ENCODE peak calls at places on chromosomes 2 and 18, in six cellular contexts. N is colonic mucosa, M is breast epithelium, U is mesendoderm, L is NT2/D1, B is lower lobe of right lung. E is an unnamed sample.

GRCh38 chr2:102806250-102806837 is 44.5 kb downstream of the TMEM182 start:
- DNase-seq in N (peak; percentile 61), M (peak; percentile 35), U (peak; percentile 82), L (peak; percentile 59), B (no peak), E (no peak)

GRCh38 chr2:101349893-101350662 is 37.2 kb downstream of the CREG2 start:
- DNase-seq in N (no peak), M (no peak), U (no peak), L (no peak), B (no peak), E (no peak)

GRCh38 chr2:44148997-44149396 is 19.7 kb upstream of the PPM1B start:
- DNase-seq in N (no peak), M (no peak), U (no peak), L (no peak), B (no peak), E (no peak)

GRCh38 chr18:76528477-76529432 is 33.7 kb upstream of the ZNF516 start:
- DNase-seq in N (peak; percentile 25), M (no peak), U (peak; percentile 36), L (no peak), B (no peak), E (no peak)

GRCh38 chr2:215436705-215437570 is 1.1 kb upstream of the FN1 start:
- DNase-seq in N (no peak), M (no peak), U (peak; percentile 36), L (peak; percentile 39), B (peak; percentile 60), E (no peak)

GRCh38 chr2:85628658-85629057 is 12.7 kb downstream of the USP39 start:
- DNase-seq in N (no peak), M (no peak), U (no peak), L (no peak), B (no peak), E (no peak)

GRCh38 chr2:19569300-19569791 is 210.9 kb upstream of the OSR1 start:
- DNase-seq in N (no peak), M (no peak), U (peak; percentile 81), L (peak; percentile 11), B (no peak), E (no peak)

GRCh38 chr2:64243081-64244048 is 99.1 kb upstream of the PELI1 start:
- DNase-seq in N (peak; percentile 44), M (no peak), U (no peak), L (no peak), B (no peak), E (no peak)

GRCh38 chr18:54742654-54743053 is 85.6 kb upstream of the RAB27B start:
- DNase-seq in N (peak; percentile 41), M (peak; percentile 38), U (no peak), L (no peak), B (no peak), E (no peak)

GRCh38 chr2:230902180-230902899 is 22.7 kb downstream of the GPR55 start:
- DNase-seq in N (peak; percentile 56), M (no peak), U (peak; percentile 86), L (peak; percentile 80), B (no peak), E (no peak)

GRCh38 chr2:134108124-134108523 is 145.7 kb upstream of the MGAT5 start:
- DNase-seq in N (no peak), M (no peak), U (no peak), L (no peak), B (no peak), E (no peak)

GRCh38 chr2:235611337-235611736 is 117.5 kb downstream of the AGAP1 start:
- DNase-seq in N (no peak), M (no peak), U (no peak), L (no peak), B (no peak), E (no peak)

GRCh38 chr2:59584958-59585357 is 968.5 kb downstream of the BCL11A start:
- DNase-seq in N (no peak), M (no peak), U (peak; percentile 80), L (peak; percentile 50), B (no peak), E (no peak)

GRCh38 chr2:16166327-16166981 is 226.1 kb downstream of the MYCN start:
- DNase-seq in N (no peak), M (no peak), U (no peak), L (peak; percentile 92), B (no peak), E (no peak)

GRCh38 chr2:227248876-227249275 is 76.2 kb upstream of the MFF start:
- DNase-seq in N (no peak), M (no peak), U (no peak), L (no peak), B (no peak), E (no peak)

GRCh38 chr2:170716851-170717598 is 1.9 kb downstream of the SP5 start:
- DNase-seq in N (peak; percentile 41), M (no peak), U (peak; percentile 94), L (no peak), B (peak; percentile 67), E (no peak)

GRCh38 chr2:23757686-23758433 is 169.1 kb downstream of the ATAD2B start:
- DNase-seq in N (peak; percentile 21), M (no peak), U (peak; percentile 43), L (no peak), B (no peak), E (peak; percentile 49)

GRCh38 chr18:78376036-78376435 is 603.6 kb upstream of the SALL3 start:
- DNase-seq in N (no peak), M (no peak), U (peak; percentile 21), L (no peak), B (no peak), E (no peak)

GRCh38 chr2:176852667-176853066 is 359.9 kb upstream of the HNRNPA3 start:
- DNase-seq in N (no peak), M (no peak), U (peak; percentile 32), L (peak; percentile 40), B (no peak), E (no peak)

GRCh38 chr2:26706093-26706492 is 13.6 kb downstream of the KCNK3 start:
- DNase-seq in N (no peak), M (no peak), U (no peak), L (no peak), B (no peak), E (no peak)

GRCh38 chr18:9053814-9054213 is 48.7 kb upstream of the NDUFV2 start:
- DNase-seq in N (no peak), M (no peak), U (no peak), L (no peak), B (no peak), E (no peak)

GRCh38 chr18:9055626-9056025 is 46.9 kb upstream of the NDUFV2 start:
- DNase-seq in N (no peak), M (peak; percentile 49), U (no peak), L (no peak), B (no peak), E (no peak)

GRCh38 chr18:9058426-9058825 is 44.1 kb upstream of the NDUFV2 start:
- DNase-seq in N (no peak), M (no peak), U (no peak), L (no peak), B (no peak), E (no peak)

GRCh38 chr18:9057646-9058045 is 44.9 kb upstream of the NDUFV2 start:
- DNase-seq in N (no peak), M (no peak), U (no peak), L (no peak), B (no peak), E (no peak)

DNA sequence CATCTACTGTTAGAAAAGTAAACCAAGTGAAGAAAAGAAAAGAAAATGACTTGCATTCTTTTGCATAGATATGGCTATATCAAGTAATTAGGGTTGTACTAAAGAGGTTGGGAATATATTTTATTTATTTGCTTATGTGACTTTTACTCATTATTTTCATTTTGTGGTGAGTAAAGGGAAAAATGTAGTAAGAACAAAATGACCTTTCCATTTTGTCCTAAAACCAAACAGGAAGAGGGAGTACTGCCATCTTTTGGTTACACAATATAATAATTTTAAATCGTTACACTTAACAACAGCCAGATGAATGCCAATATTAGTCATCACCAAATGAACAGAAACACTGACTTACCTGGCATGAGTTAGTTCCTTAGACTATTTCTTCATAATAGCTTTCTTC is 47.3 kb upstream of the NDUFV2 start:
- DNase-seq in N (no peak), M (no peak), U (no peak), L (no peak), B (no peak), E (peak; percentile 50)
- H3K4me1 ChIP-seq in N (no peaks in the 10 kb centered on the region), M (peaks cover 8% of the 10 kb centered on the region), U (no peaks in the 10 kb centered on the region), L (no peaks in the 10 kb centered on the region), B (peaks cover 9% of the 10 kb centered on the region), E (peaks cover 15% of the 10 kb centered on the region)

GRCh38 chr2:203688798-203689197 is 17.6 kb upstream of the CD28 start:
- DNase-seq in N (no peak), M (no peak), U (peak; percentile 63), L (peak; percentile 3), B (peak; percentile 47), E (no peak)
- H3K4me1 ChIP-seq in N (no peaks in the 10 kb centered on the region), M (peaks cover 8% of the 10 kb centered on the region), U (peaks cover 5% of the 10 kb centered on the region), L (no peaks in the 10 kb centered on the region), B (peaks cover 89% of the 10 kb centered on the region), E (peaks cover 40% of the 10 kb centered on the region)

GRCh38 chr2:217931846-217932560 is 70.8 kb downstream of the TNS1 start:
- DNase-seq in N (no peak), M (no peak), U (no peak), L (no peak), B (no peak), E (no peak)

GRCh38 chr2:217929294-217929671 is 73.5 kb downstream of the TNS1 start:
- DNase-seq in N (no peak), M (no peak), U (no peak), L (no peak), B (peak; percentile 56), E (no peak)

GRCh38 chr2:217928324-217929293 is 74.2 kb downstream of the TNS1 start:
- DNase-seq in N (no peak), M (peak; percentile 64), U (no peak), L (no peak), B (peak; percentile 85), E (no peak)

GRCh38 chr2:217930783-217931563 is 71.8 kb downstream of the TNS1 start:
- DNase-seq in N (no peak), M (no peak), U (no peak), L (no peak), B (peak; percentile 49), E (no peak)

DNA sequence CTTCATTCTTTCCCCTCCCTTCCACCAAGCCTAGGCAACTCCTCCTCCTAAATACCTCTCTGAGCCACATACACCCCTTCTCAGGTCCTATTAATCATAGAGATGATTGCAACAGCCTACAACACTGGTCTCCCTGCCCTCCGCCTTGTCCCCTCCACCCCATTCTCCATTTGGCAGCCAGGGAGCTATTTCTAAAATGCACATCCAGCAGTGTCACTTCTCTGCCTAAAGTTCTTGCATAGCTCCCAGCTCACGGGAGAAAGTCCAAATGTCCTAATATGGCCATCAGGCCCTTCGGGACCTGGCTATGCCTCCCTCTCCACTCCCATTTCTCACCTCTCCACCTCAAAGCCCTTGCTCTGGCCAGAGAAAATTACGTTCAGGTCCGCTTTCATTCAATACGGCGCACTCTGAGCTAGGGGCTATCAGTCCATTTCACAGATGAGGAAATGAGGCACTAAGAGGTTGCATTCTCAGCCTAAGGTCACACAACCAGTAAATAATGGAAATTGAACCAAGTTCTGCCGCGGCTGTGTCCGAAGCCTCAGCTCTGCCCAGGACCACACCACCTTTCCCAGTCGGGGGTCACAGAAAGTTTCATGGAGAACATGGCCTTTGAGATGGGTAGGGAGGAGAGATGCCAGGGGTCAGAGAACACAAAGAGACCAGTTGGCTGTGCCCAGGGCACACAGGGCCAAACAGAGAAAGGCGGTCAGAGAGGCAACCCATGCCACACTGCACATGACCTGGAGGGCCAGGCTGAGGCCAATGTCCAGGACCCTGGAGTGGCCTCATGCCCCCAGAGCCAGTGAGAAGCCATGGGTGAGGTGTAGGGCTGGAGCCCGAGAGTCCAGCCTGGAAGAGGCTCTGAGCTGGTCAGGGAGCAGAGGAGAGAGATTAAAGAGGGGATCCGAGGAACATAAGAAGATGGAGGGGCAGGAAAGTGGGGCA is 72.8 kb downstream of the TNS1 start:
- DNase-seq in N (no peak), M (peak; percentile 93), U (no peak), L (no peak), B (no peak), E (no peak)
- H3K4me1 ChIP-seq in N (no peaks in the 10 kb centered on the region), M (peaks cover 27% of the 10 kb centered on the region), U (peaks cover 1% of the 10 kb centered on the region), L (peaks cover 25% of the 10 kb centered on the region), B (peaks cover 100% of the 10 kb centered on the region), E (peaks cover 30% of the 10 kb centered on the region)

GRCh38 chr2:148660999-148661398 is 16.4 kb downstream of the EPC2 start:
- DNase-seq in N (no peak), M (no peak), U (no peak), L (no peak), B (no peak), E (no peak)
- H3K4me1 ChIP-seq in N (peaks cover 5% of the 10 kb centered on the region), M (no peaks in the 10 kb centered on the region), U (no peaks in the 10 kb centered on the region), L (no peaks in the 10 kb centered on the region), B (peaks cover 55% of the 10 kb centered on the region), E (peaks cover 8% of the 10 kb centered on the region)

E was measured in keratinocyte.